ENCODE peak calls at places on chromosomes 12 and 14, in four cellular contexts. Z is IMR-90, O is mesendoderm, H is H9. U is an unnamed sample.

GRCh38 chr12:71938728-71939385 is at the start of gene TPH2:
- DNase-seq in O (peak; percentile 91), H (peak; percentile 95), Z (peak; percentile 68), U (peak; percentile 86)

GRCh38 chr14:53038629-53039028 is 87.8 kb upstream of the FERMT2 start:
- DNase-seq in O (no peak), Z (no peak), H (no peak), U (no peak)

GRCh38 chr12:75632452-75632851 is 121.0 kb upstream of the KRR1 start:
- DNase-seq in O (no peak), Z (no peak), H (no peak), U (peak; percentile 30)

GRCh38 chr14:26845106-26845818 is 247.4 kb upstream of the NOVA1 start:
- DNase-seq in H (no peak), O (no peak), Z (no peak), U (no peak)

GRCh38 chr12:102950107-102950949 is 7.1 kb upstream of the ASCL1 start:
- DNase-seq in O (peak; percentile 84), H (peak; percentile 82), Z (no peak), U (no peak)

GRCh38 chr14:69863083-69863482 is 16.1 kb upstream of the SMOC1 start:
- DNase-seq in O (no peak), Z (no peak), H (no peak), U (no peak)

GRCh38 chr14:77961853-77962580 is 162.1 kb downstream of the ADCK1 start:
- DNase-seq in Z (no peak), H (no peak), O (no peak), U (no peak)

GRCh38 chr12:109518820-109519665 is 41.6 kb downstream of the UBE3B start:
- DNase-seq in H (peak; percentile 62), O (peak; percentile 58), Z (peak; percentile 92), U (peak; percentile 67)

GRCh38 chr12:90854136-90854689 is 100.8 kb downstream of the CCER1 start:
- DNase-seq in O (peak; percentile 55), Z (peak; percentile 63), H (no peak), U (peak; percentile 23)

GRCh38 chr12:105850103-105850968 is 288.4 kb downstream of the NUAK1 start:
- DNase-seq in H (no peak), O (peak; percentile 51), Z (no peak), U (no peak)

GRCh38 chr12:49232940-49233841 is 31.7 kb upstream of the TUBA1C start:
- DNase-seq in Z (peak; percentile 56), H (peak; percentile 71), O (peak; percentile 68), U (peak; percentile 65)

GRCh38 chr12:79012616-79013015 is 148.0 kb downstream of the SYT1 start:
- DNase-seq in O (no peak), H (no peak), Z (no peak), U (no peak)

GRCh38 chr14:89288114-89288513 is 128.9 kb downstream of the FOXN3 start:
- DNase-seq in Z (no peak), O (no peak), H (no peak), U (no peak)

GRCh38 chr12:632102-632696 is 31.0 kb downstream of the NINJ2 start:
- DNase-seq in O (peak; percentile 88), Z (peak; percentile 92), H (peak; percentile 54), U (peak; percentile 46)

GRCh38 chr12:109447482-109447881 is 29.6 kb downstream of the KCTD10 start:
- DNase-seq in H (no peak), O (no peak), Z (no peak), U (no peak)

GRCh38 chr12:89353188-89353822 is 1.0 kb upstream of the DUSP6 start:
- DNase-seq in H (peak; percentile 90), O (peak; percentile 95), Z (peak; percentile 62), U (peak; percentile 73)

GRCh38 chr14:67428501-67429031 is 16.6 kb upstream of the PLEK2 start:
- DNase-seq in Z (peak; percentile 75), O (peak; percentile 88), H (peak; percentile 50), U (no peak)

GRCh38 chr14:72237722-72238666 is 305.8 kb downstream of the RGS6 start:
- DNase-seq in H (no peak), O (no peak), Z (no peak), U (no peak)

GRCh38 chr12:124321040-124321481 is 26.2 kb downstream of the RFLNA start:
- DNase-seq in Z (peak; percentile 39), H (peak; percentile 85), O (peak; percentile 57), U (peak; percentile 26)

GRCh38 chr12:111410229-111411186 is 4.8 kb downstream of the SH2B3 start:
- DNase-seq in H (no peak), Z (no peak), O (no peak), U (no peak)

GRCh38 chr12:69779928-69780327 is 41.3 kb downstream of the RAB3IP start:
- DNase-seq in H (peak; percentile 84), O (peak; percentile 84), Z (peak; percentile 10), U (peak; percentile 12)

GRCh38 chr14:32404784-32405573 is 75.9 kb downstream of the AKAP6 start:
- DNase-seq in H (no peak), O (no peak), Z (no peak), U (no peak)

GRCh38 chr12:9940370-9940769 is 8.2 kb upstream of the CLEC2A start:
- DNase-seq in O (no peak), H (no peak), Z (peak; percentile 5), U (no peak)

GRCh38 chr14:35402323-35403084 is 2.0 kb downstream of the NFKBIA start:
- DNase-seq in Z (peak; percentile 56), H (no peak), O (no peak), U (no peak)

GRCh38 chr14:74618078-74618952 is 6.3 kb upstream of the LTBP2 start:
- DNase-seq in Z (peak; percentile 74), O (peak; percentile 70), H (no peak), U (no peak)

GRCh38 chr12:115639667-115640012 is 637.9 kb downstream of the MED13L start:
- DNase-seq in Z (no peak), H (peak; percentile 38), O (peak; percentile 71), U (no peak)

GRCh38 chr12:95862038-95862437 is 3.3 kb downstream of the SNRPF start:
- DNase-seq in H (no peak), Z (no peak), O (no peak), U (no peak)

GRCh38 chr14:46290706-46291105 is 360.9 kb downstream of the RPL10L start:
- DNase-seq in Z (no peak), H (no peak), O (no peak), U (no peak)

GRCh38 chr14:30443368-30444007 is 115.5 kb upstream of the G2E3 start:
- DNase-seq in Z (peak; percentile 46), H (no peak), O (peak; percentile 58), U (peak; percentile 45)

GRCh38 chr12:60501124-60501729 is 905.4 kb downstream of the SLC16A7 start:
- DNase-seq in Z (no peak), H (no peak), O (peak; percentile 56), U (no peak)

GRCh38 chr14:94100847-94101246 is 9.7 kb upstream of the IFI27 start:
- DNase-seq in O (peak; percentile 57), Z (peak; percentile 82), H (no peak), U (no peak)

GRCh38 chr12:43937947-43938346 is 102.1 kb downstream of the TMEM117 start:
- DNase-seq in Z (peak; percentile 25), H (peak; percentile 35), O (peak; percentile 33), U (no peak)

GRCh38 chr12:51821423-51822260 is 26.9 kb downstream of the FIGNL2 start:
- DNase-seq in H (no peak), O (no peak), Z (no peak), U (no peak)
- H4K8ac ChIP-seq in H (no peak overlapping the region), O (peak overlapping the region; percentile 88), Z (peak overlapping the region; percentile 63), U (no peak overlapping the region)

GRCh38 chr14:96824283-96824682 is 27.1 kb downstream of the VRK1 start:
- DNase-seq in Z (peak; percentile 83), O (no peak), H (no peak), U (no peak)
- H3K4me2 ChIP-seq in Z (peak overlapping the region; percentile 80), O (no peak overlapping the region), H (no peak overlapping the region), U (no peak overlapping the region)

DNA sequence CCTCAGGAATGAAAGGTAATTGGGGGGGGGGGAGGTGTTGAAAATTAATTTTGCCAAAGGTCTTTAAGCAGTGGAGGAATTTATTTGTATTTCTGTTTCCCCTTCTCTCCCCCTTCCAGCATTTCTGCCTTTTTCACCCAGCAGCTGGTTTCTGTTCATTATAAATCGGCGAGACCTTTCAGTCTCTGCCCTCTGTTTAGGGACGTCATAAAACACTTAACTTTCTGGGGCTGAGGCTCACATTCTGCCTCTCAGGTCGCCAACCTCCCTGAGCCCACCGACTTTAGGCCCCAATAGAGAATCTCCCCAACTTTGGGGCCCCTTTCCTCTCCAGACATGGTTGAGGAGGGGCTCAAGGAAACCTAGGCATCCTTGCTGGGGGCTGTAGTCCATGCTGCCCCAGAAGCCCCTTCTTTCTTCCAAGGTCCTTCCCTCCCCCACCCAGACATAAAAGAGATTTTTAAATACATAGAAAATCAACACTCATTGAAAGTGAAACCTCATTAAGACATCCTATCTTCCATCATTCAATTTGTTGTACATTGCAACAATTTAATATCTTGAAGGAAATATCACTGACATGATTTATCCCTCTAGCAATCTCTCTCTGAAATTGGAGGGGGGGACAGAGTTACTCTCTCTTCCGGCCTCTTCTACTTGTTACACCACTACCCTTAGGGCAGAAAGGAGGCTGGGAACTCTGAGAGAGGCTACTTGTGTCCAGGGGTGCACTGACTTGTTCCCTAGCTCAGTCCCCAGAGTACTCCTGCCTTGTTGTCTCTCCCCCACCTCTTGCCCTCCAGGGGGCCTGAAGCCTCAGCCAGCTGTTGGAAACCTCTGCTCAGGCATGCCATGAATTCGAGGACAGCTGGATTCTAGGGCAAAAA is 2.5 kb upstream of the HOXC6 start:
- DNase-seq in O (no peak), Z (no peak), H (no peak), U (no peak)
- H4K8ac ChIP-seq in O (no peak overlapping the region), Z (no peak overlapping the region), H (no peak overlapping the region), U (no peak overlapping the region)

DNA sequence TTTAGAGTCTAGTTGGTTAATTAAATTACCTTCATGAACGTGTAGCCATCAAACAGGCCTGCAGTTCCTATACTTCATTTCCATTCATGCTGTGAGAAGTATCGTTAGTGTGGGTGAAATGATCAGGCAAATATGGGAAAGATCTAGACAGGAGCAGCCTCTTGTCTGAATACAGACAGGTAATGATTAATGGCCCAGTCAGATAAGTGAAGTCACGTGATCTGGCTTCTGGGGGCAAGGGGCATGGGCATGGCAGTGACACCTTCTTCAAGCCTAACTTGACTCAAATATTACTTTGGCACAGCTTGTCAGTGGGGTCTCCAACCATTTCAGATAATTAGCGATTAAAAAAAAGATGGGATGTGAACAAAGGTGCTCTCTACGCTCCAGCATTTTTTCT is 17.9 kb downstream of the GUCY2C start:
- DNase-seq in H (no peak), Z (no peak), O (no peak), U (no peak)
- H3K4me2 ChIP-seq in H (no peak overlapping the region), Z (no peak overlapping the region), O (no peak overlapping the region), U (no peak overlapping the region)